ENCODE peak calls at places on chromosomes 12 and 14, in six cellular contexts. D, R, X, Y, E and V are unnamed samples.

GRCh38 chr12:122870867-122871664 is 24.9 kb downstream of the VPS37B start:
- DNase-seq in D (peak), R (no peak), X (no peak), Y (no peak), E (no peak), V (no peak)

GRCh38 chr12:110355080-110355479 is 48.4 kb downstream of the ANAPC7 start:
- DNase-seq in D (peak), R (no peak), X (peak), Y (peak), E (no peak), V (peak)

GRCh38 chr14:71574976-71575375 is 357.3 kb upstream of the RGS6 start:
- DNase-seq in D (no peak), R (peak), X (peak), Y (no peak), E (peak), V (peak)

GRCh38 chr12:89016970-89017778 is 335.1 kb downstream of the DUSP6 start:
- DNase-seq in D (peak), R (peak), X (peak), Y (no peak), E (peak), V (peak)

GRCh38 chr14:57066887-57067513 is 201.7 kb downstream of the EXOC5 start:
- DNase-seq in D (peak), R (no peak), X (peak), Y (peak), E (no peak), V (peak)

GRCh38 chr14:56810341-56810740 is at the start of gene OTX2:
- DNase-seq in D (peak), R (no peak), X (no peak), Y (no peak), E (no peak), V (peak)

GRCh38 chr12:31644536-31644935 is 15.0 kb upstream of the ETFBKMT start:
- DNase-seq in D (no peak), R (no peak), X (no peak), Y (no peak), E (no peak), V (no peak)

GRCh38 chr14:58746261-58746660 is 108.5 kb downstream of the DACT1 start:
- DNase-seq in D (no peak), R (peak), X (no peak), Y (no peak), E (peak), V (no peak)

GRCh38 chr12:70190252-70191010 is 52.8 kb upstream of the CNOT2 start:
- DNase-seq in D (no peak), R (no peak), X (no peak), Y (no peak), E (peak), V (no peak)